ENCODE peak calls at places on chromosomes 13 and 19, in six cellular contexts. D is HEK293T, G is RPMI7951, X is foreskin fibroblast, E is skeletal muscle cell, V is KG1. B is an unnamed sample.

GRCh38 chr13:48580185-48580803 is 47.4 kb upstream of the RCBTB2 start:
- DNase-seq in D (peak; percentile 49), G (peak; percentile 55), X (no peak), E (no peak), V (peak; percentile 75), B (peak; percentile 47)

GRCh38 chr13:93624371-93624777 is 397.8 kb downstream of the GPC6 start:
- DNase-seq in D (no peak), G (no peak), X (no peak), E (no peak), V (no peak), B (no peak)

GRCh38 chr13:96072392-96072791 is 17.5 kb upstream of the HS6ST3 start:
- DNase-seq in D (no peak), G (no peak), X (no peak), E (no peak), V (no peak), B (no peak)

GRCh38 chr19:45153339-45154063 is 7.3 kb downstream of the NKPD1 start:
- DNase-seq in D (peak; percentile 71), G (no peak), X (no peak), E (no peak), V (no peak), B (no peak)

GRCh38 chr19:7161292-7161691 is 91.8 kb downstream of the ZNF557 start:
- DNase-seq in D (no peak), G (no peak), X (no peak), E (no peak), V (no peak), B (no peak)

GRCh38 chr19:53881482-53882390 is at the start of gene PRKCG:
- DNase-seq in D (no peak), G (no peak), X (no peak), E (no peak), V (no peak), B (no peak)

GRCh38 chr13:113411216-113412023 is 41.9 kb downstream of the ADPRHL1 start:
- DNase-seq in D (no peak), G (peak; percentile 95), X (peak; percentile 98), E (peak; percentile 95), V (no peak), B (no peak)

GRCh38 chr13:107650081-107650701 is 565.1 kb downstream of the LIG4 start:
- DNase-seq in D (peak; percentile 14), G (peak; percentile 46), X (no peak), E (no peak), V (peak; percentile 3), B (no peak)

GRCh38 chr13:70171151-70171550 is 62.9 kb upstream of the KLHL1 start:
- DNase-seq in D (no peak), G (no peak), X (no peak), E (no peak), V (no peak), B (no peak)

GRCh38 chr13:112688560-112689497 is 1.0 kb upstream of the ATP11A start:
- DNase-seq in D (no peak), G (no peak), X (no peak), E (no peak), V (peak; percentile 16), B (no peak)